ENCODE peak calls at places on chromosome 13, in ten cellular contexts. E, S, C, B, F, T, Z, P, K and D are unnamed samples.

GRCh38 chr13:91058066-91058465 is 289.4 kb upstream of the MIR17HG start:
- DNase-seq in C (no peak), F (peak; percentile 35), S (no peak), K (no peak), B (no peak), T (no peak), E (no peak), Z (no peak), P (no peak), D (no peak)

GRCh38 chr13:109105899-109106298 is 476.5 kb downstream of the MYO16 start:
- DNase-seq in T (no peak), P (no peak), S (no peak), B (no peak), F (no peak), K (no peak), E (no peak), Z (peak; percentile 38), C (no peak), D (no peak)

GRCh38 chr13:107373551-107373950 is 805.6 kb upstream of the ARGLU1 start:
- DNase-seq in T (no peak), E (no peak), C (no peak), B (no peak), Z (peak; percentile 79), K (peak; percentile 34), P (no peak), F (peak; percentile 33), S (no peak), D (no peak)

GRCh38 chr13:59587971-59588716 is 575.6 kb downstream of the DIAPH3 start:
- DNase-seq in T (no peak), S (no peak), K (no peak), F (no peak), C (no peak), P (no peak), B (no peak), E (no peak), Z (no peak), D (no peak)

GRCh38 chr13:110676511-110677204 is 29.3 kb downstream of the CARS2 start:
- DNase-seq in E (no peak), P (no peak), F (no peak), Z (no peak), B (no peak), K (no peak), C (no peak), S (no peak), T (no peak), D (no peak)

GRCh38 chr13:43431279-43431678 is 355.5 kb downstream of the ENOX1 start:
- DNase-seq in E (no peak), B (no peak), P (no peak), K (no peak), C (no peak), Z (peak; percentile 23), T (no peak), F (no peak), S (no peak), D (peak; percentile 23)

GRCh38 chr13:63901630-63902029 is 2486.0 kb upstream of the PCDH20 start:
- DNase-seq in B (no peak), Z (no peak), K (no peak), C (no peak), T (no peak), S (no peak), F (no peak), E (no peak), P (no peak), D (no peak)

GRCh38 chr13:41054212-41054877 is 7.0 kb upstream of the WBP4 start:
- DNase-seq in P (no peak), T (no peak), C (no peak), E (peak; percentile 41), Z (peak; percentile 77), K (no peak), S (peak; percentile 74), B (no peak), F (no peak), D (peak; percentile 64)

GRCh38 chr13:31631071-31631470 is 108.3 kb upstream of the RXFP2 start:
- DNase-seq in S (no peak), T (no peak), P (no peak), Z (peak; percentile 48), E (no peak), F (peak; percentile 39), K (no peak), B (no peak), C (no peak), D (peak; percentile 19)

GRCh38 chr13:94712812-94713555 is 639 bp upstream of the SOX21 start:
- DNase-seq in C (no peak), K (peak; percentile 11), E (peak; percentile 76), S (no peak), B (no peak), P (no peak), T (no peak), Z (peak; percentile 42), F (peak; percentile 64), D (peak; percentile 13)

GRCh38 chr13:107574517-107575215 is 640.7 kb downstream of the LIG4 start:
- DNase-seq in Z (no peak), F (no peak), P (no peak), C (no peak), T (no peak), S (no peak), B (no peak), K (no peak), E (no peak), D (no peak)

GRCh38 chr13:71864981-71865857 is 1.8 kb downstream of the DACH1 start:
- DNase-seq in P (peak; percentile 28), E (peak; percentile 73), T (no peak), S (no peak), B (peak; percentile 32), Z (no peak), F (peak; percentile 41), C (no peak), K (no peak), D (no peak)

GRCh38 chr13:103794526-103794925 is 728.3 kb upstream of the SLC10A2 start:
- DNase-seq in S (no peak), E (no peak), C (no peak), Z (no peak), T (no peak), P (no peak), F (no peak), B (no peak), K (no peak), D (no peak)

GRCh38 chr13:64505511-64505910 is 2724.6 kb downstream of the PCDH9 start:
- DNase-seq in B (no peak), P (no peak), S (no peak), F (no peak), T (no peak), K (peak; percentile 16), E (no peak), Z (peak; percentile 45), C (no peak), D (peak; percentile 12)